ENCODE peak calls at places on chromosomes 7 and 10, in five cellular contexts. N is transverse colon; J is CD8-positive, alpha-beta memory T cell; V is NCI-H2081; H is stimulated activated CD8-positive, alpha-beta memory T cell treated with anti-CD3 and anti-CD28 coated beads, Interleukin-15, amount 100 ng/mL, for 1 hour. L is an unnamed sample.
A peak's percentile ranks its signal among the peaks of the same experiment; 100 is the strongest.

GRCh38 chr7:137354361-137354760 is 10.8 kb upstream of the PTN start:
- DNase-seq in N (no peak), J (no peak), H (no peak), V (peak; percentile 57), L (no peak)

GRCh38 chr10:2949948-2950354 is 117.4 kb upstream of the PFKP start:
- DNase-seq in V (no peak), N (no peak), H (no peak), J (no peak), L (no peak)

GRCh38 chr7:42628021-42628420 is 283.8 kb downstream of the C7orf25 start:
- DNase-seq in J (no peak), H (no peak), N (no peak), V (no peak), L (no peak)

GRCh38 chr7:30173058-30173897 is 38.5 kb downstream of the MTURN start:
- DNase-seq in N (peak; percentile 32), H (no peak), J (no peak), V (peak; percentile 99), L (peak; percentile 27)

GRCh38 chr10:12637649-12638048 is 288.3 kb downstream of the CAMK1D start:
- DNase-seq in J (no peak), V (no peak), H (no peak), N (no peak), L (no peak)

GRCh38 chr10:115657161-115657850 is 564.1 kb downstream of the ATRNL1 start:
- DNase-seq in J (no peak), N (no peak), V (no peak), H (no peak), L (no peak)

GRCh38 chr7:85774931-85775330 is 588.1 kb upstream of the SEMA3D start:
- DNase-seq in H (no peak), J (no peak), V (no peak), N (no peak), L (no peak)

GRCh38 chr7:123918309-123918708 is 6.7 kb upstream of the SPAM1 start:
- DNase-seq in J (no peak), V (no peak), N (no peak), H (no peak), L (no peak)

GRCh38 chr10:80277016-80277415 is 12.4 kb downstream of the MAT1A start:
- DNase-seq in V (no peak), H (no peak), N (no peak), J (no peak), L (no peak)

GRCh38 chr7:36366649-36367560 is 22.8 kb upstream of the ANLN start:
- DNase-seq in V (peak; percentile 93), H (peak; percentile 85), J (peak; percentile 94), N (peak; percentile 93), L (peak; percentile 82)

GRCh38 chr10:131240691-131241090 is 70.8 kb downstream of the TCERG1L start:
- DNase-seq in H (no peak), J (no peak), N (no peak), V (no peak), L (no peak)

GRCh38 chr7:84735021-84735420 is 451.8 kb downstream of the SEMA3D start:
- DNase-seq in N (no peak), V (no peak), J (no peak), H (no peak), L (no peak)

GRCh38 chr10:34141032-34141431 is 674.1 kb downstream of the PARD3 start:
- DNase-seq in J (no peak), H (no peak), N (no peak), V (no peak), L (no peak)

GRCh38 chr7:91434821-91435220 is 170.6 kb downstream of the FZD1 start:
- DNase-seq in J (no peak), H (no peak), N (no peak), V (no peak), L (no peak)